ENCODE peak calls at places on chromosomes 11 and 22, in five cellular contexts. C, D, K, S and W are unnamed samples.
A peak's percentile ranks its signal among the peaks of the same experiment; 100 is the strongest.

GRCh38 chr11:64164392-64165312 is 1.3 kb downstream of the MACROD1 start:
- DNase-seq in D (no peak), C (no peak), K (peak; percentile 36), S (no peak), W (no peak)

GRCh38 chr22:19984851-19985811 is 31.5 kb downstream of the ARVCF start:
- DNase-seq in S (no peak), C (no peak), D (no peak), K (no peak), W (no peak)

GRCh38 chr11:112128483-112129121 is 35.3 kb downstream of the IL18 start:
- DNase-seq in S (no peak), K (peak; percentile 90), C (no peak), D (no peak), W (no peak)

GRCh38 chr11:37474889-37475288 is 876.9 kb upstream of the RAG2 start:
- DNase-seq in K (no peak), C (no peak), D (no peak), S (no peak), W (no peak)

GRCh38 chr11:5689551-5689983 is at the start of gene TRIM22:
- DNase-seq in D (peak; percentile 61), C (peak; percentile 15), S (peak; percentile 60), K (peak; percentile 50), W (peak; percentile 27)

GRCh38 chr22:41596776-41597634 is 7.4 kb upstream of the PMM1 start:
- DNase-seq in C (peak; percentile 54), S (peak; percentile 65), D (peak; percentile 34), K (peak; percentile 70), W (peak; percentile 45)

GRCh38 chr11:4181780-4182721 is 87.5 kb downstream of the RRM1 start:
- DNase-seq in D (peak; percentile 21), S (peak; percentile 45), K (peak; percentile 69), C (peak; percentile 51), W (no peak)

GRCh38 chr11:44525473-44526252 is 39.8 kb upstream of the CD82 start:
- DNase-seq in S (no peak), K (no peak), D (no peak), C (no peak), W (no peak)

GRCh38 chr11:73017024-73017751 is 124.9 kb downstream of the FCHSD2 start:
- DNase-seq in K (no peak), C (no peak), S (no peak), D (no peak), W (no peak)

GRCh38 chr11:43550714-43551113 is 129.8 kb upstream of the HSD17B12 start:
- DNase-seq in C (no peak), S (no peak), D (no peak), K (no peak), W (no peak)

GRCh38 chr11:2368851-2369180 is 8.3 kb upstream of the CD81 start:
- DNase-seq in K (no peak), C (no peak), S (no peak), D (no peak), W (no peak)

GRCh38 chr11:720642-721346 is 14.8 kb downstream of the EPS8L2 start:
- DNase-seq in C (no peak), S (no peak), D (no peak), K (peak; percentile 76), W (no peak)

GRCh38 chr22:26564181-26564580 is 25.8 kb downstream of the TPST2 start:
- DNase-seq in C (no peak), D (no peak), K (no peak), S (no peak), W (no peak)

GRCh38 chr11:8261921-8262551 is 1.6 kb downstream of the LMO1 start:
- DNase-seq in K (no peak), D (no peak), S (no peak), C (no peak), W (no peak)
- H3K4me3 ChIP-seq in K (no peak overlapping the region), D (peak overlapping the region; percentile 58), S (no peak overlapping the region), C (peak overlapping the region; percentile 56), W (peak overlapping the region; percentile 59)

DNA sequence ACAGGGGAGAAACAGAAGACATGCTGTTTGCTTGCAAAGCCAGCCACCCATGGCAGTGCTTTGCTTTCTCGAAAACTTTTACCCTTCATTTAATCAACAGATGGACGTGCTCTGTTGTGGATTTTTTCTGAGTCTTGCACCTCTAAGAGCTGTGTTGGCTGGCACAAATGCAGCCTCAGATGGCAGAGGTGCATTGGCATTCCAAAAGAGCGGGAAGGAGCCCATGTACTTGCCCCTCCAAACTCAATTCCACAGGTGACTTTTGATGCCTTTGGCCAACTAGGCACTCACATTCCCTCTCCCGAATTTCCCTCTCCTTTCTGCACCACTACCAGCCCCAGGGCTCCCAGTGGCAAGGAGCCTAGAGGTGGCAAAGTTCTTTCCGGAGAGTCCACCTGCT is 1.2 kb downstream of the KIRREL3 start:
- DNase-seq in K (no peak), C (no peak), D (no peak), S (no peak), W (no peak)
- H3K27ac ChIP-seq in K (no peak overlapping the region), C (no peak overlapping the region), D (no peak overlapping the region), S (no peak overlapping the region), W (no peak overlapping the region)

DNA sequence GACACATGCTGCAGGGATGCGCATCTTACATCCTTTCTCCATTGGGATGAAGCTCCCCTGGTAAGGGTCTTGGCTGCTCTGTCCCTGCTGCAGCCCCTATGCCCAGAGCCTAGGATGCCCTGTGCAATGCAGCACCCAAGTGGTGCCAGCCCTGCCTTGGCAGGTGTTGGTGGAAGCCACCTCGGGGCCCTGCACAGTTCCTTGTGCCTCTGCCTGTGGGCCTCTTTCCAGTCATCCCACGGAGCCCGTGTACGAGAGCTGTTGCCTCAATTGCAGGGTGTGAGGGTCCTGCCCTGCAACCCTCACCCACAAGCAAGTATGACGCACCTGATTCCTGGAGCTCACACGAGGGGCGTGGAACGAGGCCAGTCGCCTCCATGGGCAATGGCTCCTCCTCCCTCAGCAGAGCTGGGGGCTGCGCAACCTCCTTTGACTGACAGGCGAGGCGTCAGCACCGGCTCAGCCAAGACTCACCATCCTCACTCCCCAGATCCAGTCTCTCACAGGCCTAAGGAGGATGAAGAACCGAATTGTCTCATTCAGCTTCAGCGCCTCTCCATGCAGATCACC is 719.6 kb downstream of the BRD1 start:
- DNase-seq in S (no peak), D (no peak), K (no peak), C (no peak), W (no peak)
- H3K9me3 ChIP-seq in S (no peaks in the 10 kb centered on the region), D (no peaks in the 10 kb centered on the region), K (no peaks in the 10 kb centered on the region), C (no peaks in the 10 kb centered on the region), W (peaks cover 35% of the 10 kb centered on the region)

GRCh38 chr11:62544521-62545436 is 1.8 kb downstream of the AHNAK start:
- DNase-seq in C (no peak), K (peak; percentile 68), S (no peak), D (peak; percentile 68), W (no peak)
- H3K4me3 ChIP-seq in C (peak overlapping the region; percentile 38), K (peak overlapping the region; percentile 74), S (peak overlapping the region; percentile 93), D (peak overlapping the region; percentile 100), W (peak overlapping the region; percentile 59)

DNA sequence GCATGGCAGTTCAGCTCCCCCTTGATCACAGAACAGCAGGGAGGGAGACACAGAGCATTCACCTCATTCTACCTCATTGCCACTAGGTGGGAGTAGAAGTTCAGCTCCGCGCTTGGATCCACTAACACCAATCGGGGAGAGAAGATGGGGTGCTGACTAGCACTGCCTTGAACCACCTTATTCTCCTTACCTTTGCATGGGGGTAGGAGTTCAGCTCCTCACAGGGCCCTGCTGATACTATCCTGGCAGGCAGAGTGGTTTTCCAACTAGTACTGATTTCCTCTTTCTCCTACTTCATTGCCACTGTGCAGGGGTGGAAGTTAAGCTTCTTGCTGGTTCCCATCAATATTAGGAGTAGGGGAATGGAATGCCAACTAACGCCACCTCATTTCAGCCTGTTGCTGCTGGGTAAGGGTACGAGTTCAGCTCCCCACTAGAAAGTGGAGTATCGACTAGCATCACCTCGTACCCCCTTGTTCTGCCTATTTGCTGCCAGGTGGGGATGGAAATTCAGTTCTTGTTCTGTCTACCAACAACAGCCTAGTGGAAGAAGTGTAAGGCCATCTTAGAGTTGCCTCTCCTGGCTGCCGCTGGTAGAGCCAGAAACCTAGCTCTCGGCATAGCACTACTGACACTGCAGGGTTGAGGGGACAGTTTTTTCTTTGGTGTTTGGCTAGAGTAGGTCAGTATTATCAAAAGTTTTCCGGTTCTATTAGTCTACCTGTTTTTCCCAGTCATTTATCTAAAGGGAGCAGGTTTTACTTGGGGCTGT is 550.9 kb upstream of the CCDC90B start:
- DNase-seq in D (peak; percentile 13), S (peak; percentile 30), K (peak; percentile 13), C (peak; percentile 17), W (peak; percentile 58)
- H3K27ac ChIP-seq in D (no peak overlapping the region), S (no peak overlapping the region), K (no peak overlapping the region), C (no peak overlapping the region), W (no peak overlapping the region)

DNA sequence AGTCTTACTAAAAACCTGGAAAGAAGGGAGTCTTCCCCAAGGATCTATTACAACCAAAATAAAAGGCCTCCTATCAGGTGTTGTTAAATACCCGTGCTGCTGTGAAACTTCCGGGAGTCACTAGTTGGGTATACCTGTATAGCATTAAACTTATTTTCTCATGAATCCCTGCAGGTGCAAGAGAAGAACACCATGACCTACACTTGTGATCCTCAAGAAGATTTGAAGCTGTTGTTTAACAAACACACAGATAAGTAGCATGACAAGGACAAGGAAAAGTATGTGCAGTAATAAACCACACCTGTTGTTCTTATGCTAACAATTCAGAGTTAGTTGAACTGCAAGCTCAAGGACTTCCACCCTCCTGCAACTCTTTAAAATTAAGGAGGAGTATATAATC is 12.0 kb downstream of the OR4C45 start:
- DNase-seq in S (no peak), C (no peak), D (no peak), K (no peak), W (no peak)
- H3K9me3 ChIP-seq in S (peaks cover 3% of the 10 kb centered on the region), C (peaks cover 64% of the 10 kb centered on the region), D (no peaks in the 10 kb centered on the region), K (no peaks in the 10 kb centered on the region), W (no peaks in the 10 kb centered on the region)